ENCODE peak calls at places on chromosome 3, in nine cellular contexts. O is CD8-positive, alpha-beta T cell; J is MCF 10A; V is cardiac fibroblast; L is HFF-Myc; X is uterus; Z is breast epithelium; K is Panc1; W is HCT116. B is an unnamed sample.

GRCh38 chr3:77799280-77799679 is 759.4 kb downstream of the ROBO2 start:
- DNase-seq in V (no peak), O (no peak), W (no peak), L (no peak), K (no peak), Z (no peak), X (no peak), J (no peak), B (no peak)

GRCh38 chr3:179265092-179265491 is 14.2 kb upstream of the KCNMB3 start:
- DNase-seq in Z (no peak), K (no peak), W (no peak), O (no peak), X (no peak), J (no peak), V (no peak), L (no peak), B (no peak)

GRCh38 chr3:179716226-179716625 is 63.4 kb downstream of the USP13 start:
- DNase-seq in J (no peak), K (no peak), Z (no peak), X (no peak), V (peak; percentile 23), O (no peak), L (no peak), W (no peak), B (no peak)

GRCh38 chr3:108420926-108421325 is 89.5 kb downstream of the MYH15 start:
- DNase-seq in X (no peak), V (peak; percentile 87), W (no peak), K (no peak), O (no peak), L (no peak), Z (no peak), J (peak; percentile 85), B (peak; percentile 91)

GRCh38 chr3:69197922-69198540 is 75.6 kb upstream of the LMOD3 start:
- DNase-seq in X (no peak), Z (no peak), J (no peak), V (no peak), W (no peak), L (no peak), O (peak; percentile 85), K (no peak), B (no peak)

GRCh38 chr3:132445812-132446211 is 28.5 kb downstream of the DNAJC13 start:
- DNase-seq in X (no peak), W (no peak), Z (no peak), V (peak; percentile 61), L (peak; percentile 63), K (no peak), J (peak; percentile 92), O (no peak), B (peak; percentile 83)

GRCh38 chr3:71704915-71705314 is 20.3 kb downstream of the EIF4E3 start:
- DNase-seq in W (no peak), X (no peak), O (no peak), J (no peak), V (no peak), Z (no peak), K (no peak), L (no peak), B (no peak)

GRCh38 chr3:120052685-120053084 is 41.6 kb downstream of the GSK3B start:
- DNase-seq in O (no peak), Z (no peak), W (no peak), X (no peak), V (peak; percentile 9), L (no peak), K (no peak), J (no peak), B (no peak)

GRCh38 chr3:157067114-157067513 is 92.8 kb downstream of the CCNL1 start:
- DNase-seq in L (no peak), X (no peak), O (peak; percentile 53), Z (no peak), W (no peak), V (no peak), J (no peak), K (no peak), B (no peak)
- TF ChIP-seq CTCF in L (no peak), X (no peak), O (no peak), Z (no peak), W (no peak), V (no peak), J (no peak), K (no peak), B (no peak)

DNA sequence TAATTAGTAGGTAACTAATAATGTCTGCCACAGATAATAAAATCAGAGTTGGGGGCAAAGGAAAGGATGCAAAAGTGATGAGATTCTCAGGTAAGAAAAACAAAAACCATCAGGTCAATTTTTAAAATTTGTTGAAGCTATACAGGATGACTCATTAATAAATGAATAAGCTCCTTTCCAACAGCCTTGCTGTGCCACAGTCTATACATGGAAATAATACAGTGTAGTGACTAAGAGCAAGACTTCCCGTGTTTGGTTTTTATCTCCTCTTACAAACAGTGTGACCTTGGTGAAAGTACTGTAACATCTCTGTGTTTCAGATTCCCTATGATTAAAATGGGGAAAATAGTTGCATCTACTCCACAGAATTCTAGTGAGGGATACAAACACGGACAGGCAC is 331.6 kb downstream of the PYDC2 start:
- DNase-seq in V (peak; percentile 25), W (no peak), O (no peak), X (no peak), Z (no peak), K (no peak), L (no peak), J (no peak), B (peak; percentile 10)
- TF ChIP-seq CTCF in V (no peak), W (no peak), O (no peak), X (no peak), Z (no peak), K (no peak), L (no peak), J (no peak), B (no peak)

GRCh38 chr3:18715208-18715607 is 290.1 kb upstream of the SATB1 start:
- DNase-seq in J (no peak), W (no peak), Z (no peak), X (no peak), O (no peak), K (no peak), L (no peak), V (no peak), B (no peak)
- TF ChIP-seq CTCF in J (no peak), W (no peak), Z (no peak), X (no peak), O (no peak), K (no peak), L (no peak), V (no peak), B (no peak)

DNA sequence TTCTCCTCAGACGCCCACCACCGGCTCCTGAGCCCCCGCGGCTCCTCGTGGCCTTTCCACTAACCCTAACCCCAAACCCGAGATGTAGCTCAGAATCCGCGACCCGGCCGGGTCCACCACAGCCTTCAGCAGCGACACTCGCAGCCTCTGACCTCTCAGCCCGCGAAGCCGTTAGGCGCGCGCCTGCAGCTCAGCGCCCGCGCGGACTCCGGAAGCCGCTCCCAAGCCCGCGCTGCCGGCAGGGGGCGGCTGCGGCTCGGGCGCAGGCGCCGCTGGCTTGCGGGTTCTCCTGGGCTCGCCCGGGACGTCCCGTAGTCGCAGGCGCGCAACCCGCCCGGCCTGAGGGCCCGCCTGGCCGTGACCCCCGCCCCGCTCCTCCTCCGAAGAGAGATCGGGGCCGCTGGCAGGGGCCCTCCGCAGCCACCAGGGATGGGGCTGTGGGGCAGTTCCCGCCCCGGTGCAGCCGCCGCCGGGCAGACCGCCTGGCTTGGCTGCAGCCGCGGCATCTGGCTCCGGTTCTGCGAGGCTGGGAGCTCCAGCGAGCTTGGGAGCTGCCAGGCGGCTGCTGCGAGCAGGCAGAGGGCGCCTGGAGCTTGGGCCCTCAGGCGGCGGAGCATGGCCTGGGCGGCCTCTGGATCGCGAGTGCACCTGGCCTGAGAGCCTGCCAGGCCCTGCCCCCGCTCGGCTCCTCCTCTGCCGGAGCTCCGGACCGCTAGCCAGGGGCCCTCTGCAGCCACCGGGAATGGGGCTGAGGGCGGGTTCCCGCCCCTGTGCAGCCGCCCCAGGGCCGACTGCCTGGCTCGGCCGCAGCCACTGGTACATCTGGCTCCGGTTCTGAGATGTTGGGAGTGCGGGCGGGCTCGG is 120.7 kb downstream of the LMLN start:
- DNase-seq in V (peak; percentile 64), W (peak; percentile 54), O (peak; percentile 75), K (no peak), L (no peak), J (peak; percentile 69), X (peak; percentile 33), Z (peak; percentile 21), B (peak; percentile 33)
- TF ChIP-seq CTCF in V (peak; percentile 36), W (peak; percentile 0), O (peak; percentile 71), K (peak; percentile 97), L (peak; percentile 55), J (peak; percentile 60), X (peak; percentile 44), Z (peak; percentile 61), B (peak; percentile 83)

DNA sequence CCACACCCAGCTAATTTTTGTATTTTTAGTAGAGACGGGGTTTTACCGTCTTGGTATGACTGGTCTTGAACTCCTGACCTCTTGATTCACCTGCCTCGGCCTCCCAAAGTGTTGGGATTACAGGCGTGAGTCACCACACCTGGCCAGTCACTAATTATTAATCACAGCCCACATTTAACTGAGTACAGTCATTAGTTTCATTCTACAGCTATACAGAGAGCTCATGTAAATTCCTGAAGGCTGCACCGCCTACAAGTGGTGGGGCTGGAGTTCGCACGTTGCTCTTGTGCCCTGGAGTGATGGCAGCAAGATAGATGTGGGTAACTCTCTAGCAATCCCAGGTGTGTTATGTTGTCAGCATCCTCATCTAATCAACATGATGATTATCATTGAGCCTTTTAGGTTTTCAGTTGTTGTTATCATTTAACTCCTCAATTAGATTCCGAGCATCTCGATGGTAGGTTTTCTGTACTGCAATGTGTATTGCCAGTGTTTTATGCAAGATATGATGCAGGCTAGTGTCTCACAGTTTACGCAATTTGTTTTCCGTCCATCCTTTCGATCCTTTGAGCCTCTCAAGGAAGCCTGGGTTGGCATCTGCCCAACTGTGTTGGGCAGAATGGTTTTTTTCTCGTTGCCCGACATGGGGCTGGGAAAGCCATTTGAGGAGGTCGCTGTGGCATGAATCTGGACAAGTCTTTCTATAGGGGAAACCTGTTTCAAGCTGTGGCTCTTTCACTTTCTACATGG is 216.3 kb downstream of the LPP start:
- DNase-seq in L (no peak), O (no peak), Z (no peak), W (no peak), V (no peak), J (peak; percentile 30), X (no peak), K (no peak), B (no peak)
- TF ChIP-seq CTCF in L (no peak), O (no peak), Z (no peak), W (no peak), V (no peak), J (no peak), X (no peak), K (no peak), B (no peak)

GRCh38 chr3:55405436-55405835 is 81.7 kb downstream of the WNT5A start:
- DNase-seq in O (no peak), X (no peak), L (peak; percentile 17), V (peak; percentile 68), Z (no peak), J (peak; percentile 52), W (no peak), K (no peak), B (no peak)
- TF ChIP-seq CTCF in O (no peak), X (peak; percentile 32), L (peak; percentile 33), V (peak; percentile 55), Z (no peak), J (no peak), W (no peak), K (no peak), B (peak; percentile 59)